ENCODE peak calls at places on chromosome 21, in six cellular contexts. One of them, this sample, is unnamed.

GRCh38 chr21:34795152-34796141 is 126.7 kb downstream of the CLIC6 start:
- DNase-seq in prostate gland: peak
- DNase-seq in GM12865: no peak
- DNase-seq in ovary: no peak
- DNase-seq in heart left ventricle: no peak
- DNase-seq in adipocyte: peak
- DNase-seq in this sample: no peak

GRCh38 chr21:44908496-44908895 is 12.2 kb downstream of the ITGB2 start:
- DNase-seq in prostate gland: no peak
- DNase-seq in GM12865: no peak
- DNase-seq in ovary: no peak
- DNase-seq in heart left ventricle: no peak
- DNase-seq in adipocyte: no peak
- DNase-seq in this sample: no peak

GRCh38 chr21:26918318-26919065 is 48.4 kb downstream of the ADAMTS5 start:
- DNase-seq in prostate gland: no peak
- DNase-seq in GM12865: no peak
- DNase-seq in ovary: no peak
- DNase-seq in heart left ventricle: no peak
- DNase-seq in adipocyte: peak
- DNase-seq in this sample: no peak

GRCh38 chr21:44024257-44024656 is 12.1 kb downstream of the TRAPPC10 start:
- DNase-seq in prostate gland: no peak
- DNase-seq in GM12865: no peak
- DNase-seq in ovary: no peak
- DNase-seq in heart left ventricle: no peak
- DNase-seq in adipocyte: no peak
- DNase-seq in this sample: no peak

GRCh38 chr21:42407476-42407875 is 3.8 kb downstream of the UBASH3A start:
- DNase-seq in prostate gland: no peak
- DNase-seq in GM12865: no peak
- DNase-seq in ovary: no peak
- DNase-seq in heart left ventricle: no peak
- DNase-seq in adipocyte: no peak
- DNase-seq in this sample: no peak

GRCh38 chr21:31490471-31490870 is 146.4 kb upstream of the TIAM1 start:
- DNase-seq in prostate gland: no peak
- DNase-seq in GM12865: no peak
- DNase-seq in ovary: no peak
- DNase-seq in heart left ventricle: no peak
- DNase-seq in adipocyte: no peak
- DNase-seq in this sample: no peak

GRCh38 chr21:24045775-24046215 is 1561.5 kb downstream of the MRPL39 start:
- DNase-seq in prostate gland: peak
- DNase-seq in GM12865: peak
- DNase-seq in ovary: peak
- DNase-seq in heart left ventricle: peak
- DNase-seq in adipocyte: peak
- DNase-seq in this sample: no peak

GRCh38 chr21:14210738-14211137 is at the start of gene LIPI:
- DNase-seq in prostate gland: no peak
- DNase-seq in GM12865: no peak
- DNase-seq in ovary: no peak
- DNase-seq in heart left ventricle: no peak
- DNase-seq in adipocyte: no peak
- DNase-seq in this sample: no peak

GRCh38 chr21:31201548-31201947 is 142.5 kb downstream of the TIAM1 start:
- DNase-seq in prostate gland: no peak
- DNase-seq in GM12865: peak
- DNase-seq in ovary: no peak
- DNase-seq in heart left ventricle: peak
- DNase-seq in adipocyte: peak
- DNase-seq in this sample: no peak

GRCh38 chr21:15063081-15063820 is 1.5 kb downstream of the NRIP1 start:
- DNase-seq in prostate gland: no peak
- DNase-seq in GM12865: no peak
- DNase-seq in ovary: no peak
- DNase-seq in heart left ventricle: no peak
- DNase-seq in adipocyte: peak
- DNase-seq in this sample: no peak

GRCh38 chr21:31918250-31918775 is 45.5 kb downstream of the HUNK start:
- DNase-seq in prostate gland: no peak
- DNase-seq in GM12865: no peak
- DNase-seq in ovary: no peak
- DNase-seq in heart left ventricle: no peak
- DNase-seq in adipocyte: no peak
- DNase-seq in this sample: no peak

GRCh38 chr21:27802816-27803475 is 836.1 kb upstream of the ADAMTS5 start:
- DNase-seq in prostate gland: peak
- DNase-seq in GM12865: peak
- DNase-seq in ovary: no peak
- DNase-seq in heart left ventricle: no peak
- DNase-seq in adipocyte: peak
- DNase-seq in this sample: no peak

GRCh38 chr21:34367320-34367935 is 3.6 kb downstream of the KCNE2 start:
- DNase-seq in prostate gland: peak
- DNase-seq in GM12865: peak
- DNase-seq in ovary: peak
- DNase-seq in heart left ventricle: no peak
- DNase-seq in adipocyte: peak
- DNase-seq in this sample: no peak

DNA sequence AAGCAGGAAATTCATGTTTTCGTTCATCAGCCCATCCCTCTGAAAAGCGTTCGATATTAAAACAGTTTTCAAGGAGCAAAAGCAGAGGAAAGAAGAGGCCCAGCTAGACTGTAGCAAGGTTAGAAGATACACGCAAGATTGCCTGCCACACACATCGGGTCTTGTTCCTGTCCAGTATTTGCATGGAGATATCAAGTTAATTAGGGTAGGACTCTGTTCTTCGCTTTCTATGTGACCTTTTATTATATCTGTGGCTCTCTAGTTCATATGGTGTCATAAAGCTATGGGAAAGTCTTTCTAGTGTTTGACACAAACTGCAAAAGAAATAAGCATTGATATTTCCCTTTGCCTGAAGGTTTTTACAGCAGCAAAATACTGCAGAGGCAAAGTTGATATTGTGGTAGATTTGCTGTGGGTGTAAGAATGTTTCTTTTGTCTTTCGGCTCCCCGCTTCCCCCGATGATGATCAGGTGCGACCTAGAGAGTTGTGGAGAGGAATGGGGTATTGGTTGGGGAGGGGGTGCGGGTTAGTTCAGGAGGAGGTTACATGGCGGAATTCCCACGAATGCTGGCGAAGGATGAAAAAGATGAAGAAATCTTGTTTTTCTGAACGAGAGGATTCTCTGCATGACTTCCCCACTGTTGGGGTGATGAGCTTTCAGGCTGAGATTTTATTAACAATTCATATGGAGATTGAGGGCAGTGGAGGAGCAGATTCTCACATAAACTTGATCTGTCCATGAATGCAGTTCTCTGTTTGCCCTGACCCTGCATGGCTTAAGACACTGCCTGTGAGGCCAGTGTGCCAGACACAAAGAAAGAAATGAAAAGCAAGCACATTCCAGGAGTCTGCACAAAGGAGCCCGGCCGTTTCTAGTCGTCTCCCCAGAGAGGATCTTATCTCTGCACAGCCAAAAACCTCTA is 550.1 kb downstream of the USP25 start:
- DNase-seq in prostate gland: peak
- DNase-seq in GM12865: no peak
- DNase-seq in ovary: peak
- DNase-seq in heart left ventricle: peak
- DNase-seq in adipocyte: peak
- DNase-seq in this sample: no peak
- H3K4me3 ChIP-seq in prostate gland: peak
- H3K4me3 ChIP-seq in GM12865: no peak
- H3K4me3 ChIP-seq in ovary: peak
- H3K4me3 ChIP-seq in heart left ventricle: peak
- H3K4me3 ChIP-seq in adipocyte: peak
- H3K4me3 ChIP-seq in this sample: no peak

GRCh38 chr21:29155118-29155932 is 24.9 kb downstream of the MAP3K7CL start:
- DNase-seq in prostate gland: peak
- DNase-seq in GM12865: no peak
- DNase-seq in ovary: peak
- DNase-seq in heart left ventricle: peak
- DNase-seq in adipocyte: peak
- DNase-seq in this sample: no peak
- H3K4me3 ChIP-seq in prostate gland: peak
- H3K4me3 ChIP-seq in GM12865: no peak
- H3K4me3 ChIP-seq in ovary: peak
- H3K4me3 ChIP-seq in heart left ventricle: peak
- H3K4me3 ChIP-seq in adipocyte: peak
- H3K4me3 ChIP-seq in this sample: no peak

GRCh38 chr21:16667395-16667794 is 845.4 kb upstream of the CXADR start:
- DNase-seq in prostate gland: no peak
- DNase-seq in GM12865: no peak
- DNase-seq in ovary: no peak
- DNase-seq in heart left ventricle: no peak
- DNase-seq in adipocyte: no peak
- DNase-seq in this sample: no peak
- H3K4me3 ChIP-seq in prostate gland: no peak
- H3K4me3 ChIP-seq in GM12865: no peak
- H3K4me3 ChIP-seq in ovary: no peak
- H3K4me3 ChIP-seq in heart left ventricle: no peak
- H3K4me3 ChIP-seq in adipocyte: no peak
- H3K4me3 ChIP-seq in this sample: no peak

GRCh38 chr21:40016234-40016633 is 149.0 kb downstream of the PCP4 start:
- DNase-seq in prostate gland: no peak
- DNase-seq in GM12865: no peak
- DNase-seq in ovary: no peak
- DNase-seq in heart left ventricle: no peak
- DNase-seq in adipocyte: no peak
- DNase-seq in this sample: no peak
- H3K4me3 ChIP-seq in prostate gland: no peak
- H3K4me3 ChIP-seq in GM12865: no peak
- H3K4me3 ChIP-seq in ovary: no peak
- H3K4me3 ChIP-seq in heart left ventricle: no peak
- H3K4me3 ChIP-seq in adipocyte: no peak
- H3K4me3 ChIP-seq in this sample: no peak

GRCh38 chr21:41368361-41369104 is 6.7 kb downstream of the MX2 start:
- DNase-seq in prostate gland: no peak
- DNase-seq in GM12865: peak
- DNase-seq in ovary: no peak
- DNase-seq in heart left ventricle: no peak
- DNase-seq in adipocyte: no peak
- DNase-seq in this sample: no peak
- H3K4me3 ChIP-seq in prostate gland: no peak
- H3K4me3 ChIP-seq in GM12865: peak
- H3K4me3 ChIP-seq in ovary: no peak
- H3K4me3 ChIP-seq in heart left ventricle: peak
- H3K4me3 ChIP-seq in adipocyte: peak
- H3K4me3 ChIP-seq in this sample: peak

GRCh38 chr21:37207441-37208009 is 59.6 kb downstream of the VPS26C start:
- DNase-seq in prostate gland: peak
- DNase-seq in GM12865: peak
- DNase-seq in ovary: no peak
- DNase-seq in heart left ventricle: peak
- DNase-seq in adipocyte: peak
- DNase-seq in this sample: no peak
- H3K4me3 ChIP-seq in prostate gland: no peak
- H3K4me3 ChIP-seq in GM12865: peak
- H3K4me3 ChIP-seq in ovary: no peak
- H3K4me3 ChIP-seq in heart left ventricle: peak
- H3K4me3 ChIP-seq in adipocyte: no peak
- H3K4me3 ChIP-seq in this sample: peak

GRCh38 chr21:25790122-25790951 is 55.6 kb downstream of the GABPA start:
- DNase-seq in prostate gland: no peak
- DNase-seq in GM12865: peak
- DNase-seq in ovary: no peak
- DNase-seq in heart left ventricle: no peak
- DNase-seq in adipocyte: peak
- DNase-seq in this sample: no peak
- H3K4me3 ChIP-seq in prostate gland: peak
- H3K4me3 ChIP-seq in GM12865: peak
- H3K4me3 ChIP-seq in ovary: peak
- H3K4me3 ChIP-seq in heart left ventricle: peak
- H3K4me3 ChIP-seq in adipocyte: peak
- H3K4me3 ChIP-seq in this sample: no peak

GRCh38 chr21:45942755-45943629 is 38.6 kb upstream of the COL6A1 start:
- DNase-seq in prostate gland: no peak
- DNase-seq in GM12865: no peak
- DNase-seq in ovary: no peak
- DNase-seq in heart left ventricle: peak
- DNase-seq in adipocyte: no peak
- DNase-seq in this sample: no peak
- H3K4me3 ChIP-seq in prostate gland: no peak
- H3K4me3 ChIP-seq in GM12865: no peak
- H3K4me3 ChIP-seq in ovary: no peak
- H3K4me3 ChIP-seq in heart left ventricle: no peak
- H3K4me3 ChIP-seq in adipocyte: no peak
- H3K4me3 ChIP-seq in this sample: no peak

This sample was measured in GM12864.